ENCODE peak calls at places on chromosomes 3 and 15, in seven cellular contexts. One of them, this sample, is unnamed.

GRCh38 chr3:6524479-6524878 is 336.4 kb upstream of the GRM7 start:
- DNase-seq in NCI-H2029 treated with DMSO at 0.1 percent for 48 hours: no peak
- DNase-seq in stimulated activated CD8-positive, alpha-beta memory T cell treated with anti-CD3 and anti-CD28 coated beads, Interleukin-4, amount 100 ng/mL, for 4 hours: no peak
- DNase-seq in psoas muscle: no peak
- DNase-seq in HCEC 1CT: no peak
- DNase-seq in H54: no peak
- DNase-seq in AML-193: no peak
- DNase-seq in this sample: no peak

GRCh38 chr15:74773731-74774252 is 8.1 kb upstream of the CSK start:
- DNase-seq in NCI-H2029 treated with DMSO at 0.1 percent for 48 hours: no peak
- DNase-seq in stimulated activated CD8-positive, alpha-beta memory T cell treated with anti-CD3 and anti-CD28 coated beads, Interleukin-4, amount 100 ng/mL, for 4 hours: no peak
- DNase-seq in psoas muscle: no peak
- DNase-seq in HCEC 1CT: no peak
- DNase-seq in H54: no peak
- DNase-seq in AML-193: no peak
- DNase-seq in this sample: no peak

GRCh38 chr15:59273266-59273665 is 66.6 kb downstream of the LDHAL6B start:
- DNase-seq in NCI-H2029 treated with DMSO at 0.1 percent for 48 hours: no peak
- DNase-seq in stimulated activated CD8-positive, alpha-beta memory T cell treated with anti-CD3 and anti-CD28 coated beads, Interleukin-4, amount 100 ng/mL, for 4 hours: no peak
- DNase-seq in psoas muscle: no peak
- DNase-seq in HCEC 1CT: no peak
- DNase-seq in H54: no peak
- DNase-seq in AML-193: no peak
- DNase-seq in this sample: no peak

GRCh38 chr15:88274534-88275460 is 18.3 kb upstream of the NTRK3 start:
- DNase-seq in NCI-H2029 treated with DMSO at 0.1 percent for 48 hours: no peak
- DNase-seq in stimulated activated CD8-positive, alpha-beta memory T cell treated with anti-CD3 and anti-CD28 coated beads, Interleukin-4, amount 100 ng/mL, for 4 hours: no peak
- DNase-seq in psoas muscle: peak; percentile 73
- DNase-seq in HCEC 1CT: no peak
- DNase-seq in H54: peak; percentile 62
- DNase-seq in AML-193: peak; percentile 28
- DNase-seq in this sample: peak; percentile 82

GRCh38 chr3:1513662-1514061 is 420.8 kb downstream of the CNTN6 start:
- DNase-seq in NCI-H2029 treated with DMSO at 0.1 percent for 48 hours: no peak
- DNase-seq in stimulated activated CD8-positive, alpha-beta memory T cell treated with anti-CD3 and anti-CD28 coated beads, Interleukin-4, amount 100 ng/mL, for 4 hours: no peak
- DNase-seq in psoas muscle: no peak
- DNase-seq in HCEC 1CT: no peak
- DNase-seq in H54: no peak
- DNase-seq in AML-193: no peak
- DNase-seq in this sample: no peak

GRCh38 chr3:169083126-169083525 is 580.4 kb downstream of the MECOM start:
- DNase-seq in NCI-H2029 treated with DMSO at 0.1 percent for 48 hours: no peak
- DNase-seq in stimulated activated CD8-positive, alpha-beta memory T cell treated with anti-CD3 and anti-CD28 coated beads, Interleukin-4, amount 100 ng/mL, for 4 hours: no peak
- DNase-seq in psoas muscle: no peak
- DNase-seq in HCEC 1CT: no peak
- DNase-seq in H54: no peak
- DNase-seq in AML-193: no peak
- DNase-seq in this sample: no peak

GRCh38 chr3:133393204-133393603 is 6.7 kb upstream of the BFSP2 start:
- DNase-seq in NCI-H2029 treated with DMSO at 0.1 percent for 48 hours: peak; percentile 71
- DNase-seq in stimulated activated CD8-positive, alpha-beta memory T cell treated with anti-CD3 and anti-CD28 coated beads, Interleukin-4, amount 100 ng/mL, for 4 hours: no peak
- DNase-seq in psoas muscle: no peak
- DNase-seq in HCEC 1CT: no peak
- DNase-seq in H54: no peak
- DNase-seq in AML-193: no peak
- DNase-seq in this sample: no peak

GRCh38 chr3:137304313-137305056 is 346.7 kb downstream of the IL20RB start:
- DNase-seq in NCI-H2029 treated with DMSO at 0.1 percent for 48 hours: no peak
- DNase-seq in stimulated activated CD8-positive, alpha-beta memory T cell treated with anti-CD3 and anti-CD28 coated beads, Interleukin-4, amount 100 ng/mL, for 4 hours: no peak
- DNase-seq in psoas muscle: no peak
- DNase-seq in HCEC 1CT: no peak
- DNase-seq in H54: no peak
- DNase-seq in AML-193: no peak
- DNase-seq in this sample: no peak

GRCh38 chr3:38401563-38401962 is 52.1 kb upstream of the ACVR2B start:
- DNase-seq in NCI-H2029 treated with DMSO at 0.1 percent for 48 hours: no peak
- DNase-seq in stimulated activated CD8-positive, alpha-beta memory T cell treated with anti-CD3 and anti-CD28 coated beads, Interleukin-4, amount 100 ng/mL, for 4 hours: no peak
- DNase-seq in psoas muscle: no peak
- DNase-seq in HCEC 1CT: no peak
- DNase-seq in H54: no peak
- DNase-seq in AML-193: no peak
- DNase-seq in this sample: no peak

GRCh38 chr15:31440754-31441298 is 114.2 kb downstream of the KLF13 start:
- DNase-seq in NCI-H2029 treated with DMSO at 0.1 percent for 48 hours: no peak
- DNase-seq in stimulated activated CD8-positive, alpha-beta memory T cell treated with anti-CD3 and anti-CD28 coated beads, Interleukin-4, amount 100 ng/mL, for 4 hours: no peak
- DNase-seq in psoas muscle: peak; percentile 80
- DNase-seq in HCEC 1CT: no peak
- DNase-seq in H54: no peak
- DNase-seq in AML-193: no peak
- DNase-seq in this sample: no peak

GRCh38 chr3:17355591-17355990 is 386.8 kb downstream of the TBC1D5 start:
- DNase-seq in NCI-H2029 treated with DMSO at 0.1 percent for 48 hours: no peak
- DNase-seq in stimulated activated CD8-positive, alpha-beta memory T cell treated with anti-CD3 and anti-CD28 coated beads, Interleukin-4, amount 100 ng/mL, for 4 hours: no peak
- DNase-seq in psoas muscle: no peak
- DNase-seq in HCEC 1CT: peak; percentile 19
- DNase-seq in H54: no peak
- DNase-seq in AML-193: no peak
- DNase-seq in this sample: no peak

GRCh38 chr3:52084216-52084945 is 28.0 kb upstream of the DUSP7 start:
- DNase-seq in NCI-H2029 treated with DMSO at 0.1 percent for 48 hours: no peak
- DNase-seq in stimulated activated CD8-positive, alpha-beta memory T cell treated with anti-CD3 and anti-CD28 coated beads, Interleukin-4, amount 100 ng/mL, for 4 hours: no peak
- DNase-seq in psoas muscle: peak; percentile 15
- DNase-seq in HCEC 1CT: no peak
- DNase-seq in H54: no peak
- DNase-seq in AML-193: no peak
- DNase-seq in this sample: no peak

GRCh38 chr3:171822707-171823106 is 12.4 kb upstream of the PLD1 start:
- DNase-seq in NCI-H2029 treated with DMSO at 0.1 percent for 48 hours: no peak
- DNase-seq in stimulated activated CD8-positive, alpha-beta memory T cell treated with anti-CD3 and anti-CD28 coated beads, Interleukin-4, amount 100 ng/mL, for 4 hours: no peak
- DNase-seq in psoas muscle: no peak
- DNase-seq in HCEC 1CT: no peak
- DNase-seq in H54: no peak
- DNase-seq in AML-193: no peak
- DNase-seq in this sample: no peak

This sample was measured in GM20000.